ENCODE peak calls at places on chromosomes 2 and 18, in nine cellular contexts. One of them, this sample, is unnamed.

GRCh38 chr18:77763530-77763929 is 513.9 kb downstream of the GALR1 start:
- DNase-seq in CD4-positive, alpha-beta memory T cell: no peak
- DNase-seq in heart right ventricle: no peak
- DNase-seq in T-helper 9 cell: no peak
- DNase-seq in kidney tubule cell: no peak
- DNase-seq in RWPE1: no peak
- DNase-seq in smooth muscle cell of the brain vasculature: no peak
- DNase-seq in astrocyte of the spinal cord: no peak
- DNase-seq in PC-9: no peak
- DNase-seq in this sample: no peak

GRCh38 chr2:240452471-240453256 is 17.2 kb downstream of the GPC1 start:
- DNase-seq in CD4-positive, alpha-beta memory T cell: no peak
- DNase-seq in heart right ventricle: no peak
- DNase-seq in T-helper 9 cell: no peak
- DNase-seq in kidney tubule cell: peak
- DNase-seq in RWPE1: peak
- DNase-seq in smooth muscle cell of the brain vasculature: no peak
- DNase-seq in astrocyte of the spinal cord: peak
- DNase-seq in PC-9: peak
- DNase-seq in this sample: no peak

GRCh38 chr18:24395049-24395780 is 2.4 kb downstream of the OSBPL1A start:
- DNase-seq in CD4-positive, alpha-beta memory T cell: no peak
- DNase-seq in heart right ventricle: no peak
- DNase-seq in T-helper 9 cell: no peak
- DNase-seq in kidney tubule cell: no peak
- DNase-seq in RWPE1: no peak
- DNase-seq in smooth muscle cell of the brain vasculature: no peak
- DNase-seq in astrocyte of the spinal cord: no peak
- DNase-seq in PC-9: no peak
- DNase-seq in this sample: no peak

GRCh38 chr2:222561817-222562424 is 94.0 kb downstream of the FARSB start:
- DNase-seq in CD4-positive, alpha-beta memory T cell: peak
- DNase-seq in heart right ventricle: peak
- DNase-seq in T-helper 9 cell: no peak
- DNase-seq in kidney tubule cell: peak
- DNase-seq in RWPE1: peak
- DNase-seq in smooth muscle cell of the brain vasculature: no peak
- DNase-seq in astrocyte of the spinal cord: peak
- DNase-seq in PC-9: peak
- DNase-seq in this sample: no peak

GRCh38 chr2:144517825-144518699 is 1.9 kb downstream of the ZEB2 start:
- DNase-seq in CD4-positive, alpha-beta memory T cell: peak
- DNase-seq in heart right ventricle: no peak
- DNase-seq in T-helper 9 cell: no peak
- DNase-seq in kidney tubule cell: no peak
- DNase-seq in RWPE1: no peak
- DNase-seq in smooth muscle cell of the brain vasculature: no peak
- DNase-seq in astrocyte of the spinal cord: peak
- DNase-seq in PC-9: no peak
- DNase-seq in this sample: no peak

GRCh38 chr2:74886811-74887210 is 52.9 kb downstream of the HK2 start:
- DNase-seq in CD4-positive, alpha-beta memory T cell: no peak
- DNase-seq in heart right ventricle: no peak
- DNase-seq in T-helper 9 cell: no peak
- DNase-seq in kidney tubule cell: no peak
- DNase-seq in RWPE1: no peak
- DNase-seq in smooth muscle cell of the brain vasculature: no peak
- DNase-seq in astrocyte of the spinal cord: no peak
- DNase-seq in PC-9: no peak
- DNase-seq in this sample: no peak

GRCh38 chr2:239289545-239289944 is 111.3 kb downstream of the HDAC4 start:
- DNase-seq in CD4-positive, alpha-beta memory T cell: peak
- DNase-seq in heart right ventricle: no peak
- DNase-seq in T-helper 9 cell: no peak
- DNase-seq in kidney tubule cell: no peak
- DNase-seq in RWPE1: no peak
- DNase-seq in smooth muscle cell of the brain vasculature: no peak
- DNase-seq in astrocyte of the spinal cord: no peak
- DNase-seq in PC-9: no peak
- DNase-seq in this sample: peak

GRCh38 chr18:59846814-59847490 is 52.8 kb upstream of the PMAIP1 start:
- DNase-seq in CD4-positive, alpha-beta memory T cell: no peak
- DNase-seq in heart right ventricle: no peak
- DNase-seq in T-helper 9 cell: no peak
- DNase-seq in kidney tubule cell: peak
- DNase-seq in RWPE1: no peak
- DNase-seq in smooth muscle cell of the brain vasculature: no peak
- DNase-seq in astrocyte of the spinal cord: peak
- DNase-seq in PC-9: peak
- DNase-seq in this sample: no peak

GRCh38 chr18:8798996-8799395 is 93.6 kb downstream of the MTCL1 start:
- DNase-seq in CD4-positive, alpha-beta memory T cell: no peak
- DNase-seq in heart right ventricle: peak
- DNase-seq in T-helper 9 cell: no peak
- DNase-seq in kidney tubule cell: peak
- DNase-seq in RWPE1: no peak
- DNase-seq in smooth muscle cell of the brain vasculature: no peak
- DNase-seq in astrocyte of the spinal cord: no peak
- DNase-seq in PC-9: peak
- DNase-seq in this sample: no peak

GRCh38 chr18:21598726-21599584 is 1.5 kb downstream of the ESCO1 start:
- DNase-seq in CD4-positive, alpha-beta memory T cell: no peak
- DNase-seq in heart right ventricle: no peak
- DNase-seq in T-helper 9 cell: no peak
- DNase-seq in kidney tubule cell: peak
- DNase-seq in RWPE1: no peak
- DNase-seq in smooth muscle cell of the brain vasculature: no peak
- DNase-seq in astrocyte of the spinal cord: no peak
- DNase-seq in PC-9: no peak
- DNase-seq in this sample: no peak

GRCh38 chr2:109523121-109523520 is 90.6 kb downstream of the SEPTIN10 start:
- DNase-seq in CD4-positive, alpha-beta memory T cell: no peak
- DNase-seq in heart right ventricle: no peak
- DNase-seq in T-helper 9 cell: no peak
- DNase-seq in kidney tubule cell: no peak
- DNase-seq in RWPE1: no peak
- DNase-seq in smooth muscle cell of the brain vasculature: no peak
- DNase-seq in astrocyte of the spinal cord: no peak
- DNase-seq in PC-9: no peak
- DNase-seq in this sample: no peak

GRCh38 chr2:101238930-101239759 is 13.5 kb upstream of the CNOT11 start:
- DNase-seq in CD4-positive, alpha-beta memory T cell: no peak
- DNase-seq in heart right ventricle: no peak
- DNase-seq in T-helper 9 cell: no peak
- DNase-seq in kidney tubule cell: peak
- DNase-seq in RWPE1: no peak
- DNase-seq in smooth muscle cell of the brain vasculature: no peak
- DNase-seq in astrocyte of the spinal cord: no peak
- DNase-seq in PC-9: no peak
- DNase-seq in this sample: no peak

GRCh38 chr2:233289590-233290424 is 17.8 kb upstream of the SAG start:
- DNase-seq in CD4-positive, alpha-beta memory T cell: no peak
- DNase-seq in heart right ventricle: no peak
- DNase-seq in T-helper 9 cell: no peak
- DNase-seq in kidney tubule cell: no peak
- DNase-seq in RWPE1: no peak
- DNase-seq in smooth muscle cell of the brain vasculature: no peak
- DNase-seq in astrocyte of the spinal cord: no peak
- DNase-seq in PC-9: no peak
- DNase-seq in this sample: no peak

GRCh38 chr18:6741290-6741689 is 11.8 kb downstream of the ARHGAP28 start:
- DNase-seq in CD4-positive, alpha-beta memory T cell: no peak
- DNase-seq in heart right ventricle: peak
- DNase-seq in T-helper 9 cell: no peak
- DNase-seq in kidney tubule cell: peak
- DNase-seq in RWPE1: peak
- DNase-seq in smooth muscle cell of the brain vasculature: peak
- DNase-seq in astrocyte of the spinal cord: peak
- DNase-seq in PC-9: no peak
- DNase-seq in this sample: no peak

GRCh38 chr2:111618953-111619902 is 264.8 kb downstream of the ANAPC1 start:
- DNase-seq in CD4-positive, alpha-beta memory T cell: no peak
- DNase-seq in heart right ventricle: no peak
- DNase-seq in T-helper 9 cell: no peak
- DNase-seq in kidney tubule cell: no peak
- DNase-seq in RWPE1: no peak
- DNase-seq in smooth muscle cell of the brain vasculature: no peak
- DNase-seq in astrocyte of the spinal cord: no peak
- DNase-seq in PC-9: no peak
- DNase-seq in this sample: no peak

GRCh38 chr2:58899692-58900091 is 658.6 kb upstream of the FANCL start:
- DNase-seq in CD4-positive, alpha-beta memory T cell: no peak
- DNase-seq in heart right ventricle: no peak
- DNase-seq in T-helper 9 cell: no peak
- DNase-seq in kidney tubule cell: no peak
- DNase-seq in RWPE1: no peak
- DNase-seq in smooth muscle cell of the brain vasculature: no peak
- DNase-seq in astrocyte of the spinal cord: peak
- DNase-seq in PC-9: no peak
- DNase-seq in this sample: no peak

GRCh38 chr2:1227289-1227900 is 185.9 kb upstream of the TPO start:
- DNase-seq in CD4-positive, alpha-beta memory T cell: no peak
- DNase-seq in heart right ventricle: peak
- DNase-seq in T-helper 9 cell: no peak
- DNase-seq in kidney tubule cell: peak
- DNase-seq in RWPE1: no peak
- DNase-seq in smooth muscle cell of the brain vasculature: no peak
- DNase-seq in astrocyte of the spinal cord: peak
- DNase-seq in PC-9: no peak
- DNase-seq in this sample: no peak

GRCh38 chr2:190180313-190181065 is 118.0 kb upstream of the MSTN start:
- DNase-seq in CD4-positive, alpha-beta memory T cell: no peak
- DNase-seq in heart right ventricle: peak
- DNase-seq in T-helper 9 cell: peak
- DNase-seq in kidney tubule cell: peak
- DNase-seq in RWPE1: peak
- DNase-seq in smooth muscle cell of the brain vasculature: no peak
- DNase-seq in astrocyte of the spinal cord: peak
- DNase-seq in PC-9: peak
- DNase-seq in this sample: no peak

GRCh38 chr18:25334588-25334987 is 17.4 kb downstream of the ZNF521 start:
- DNase-seq in CD4-positive, alpha-beta memory T cell: no peak
- DNase-seq in heart right ventricle: no peak
- DNase-seq in T-helper 9 cell: no peak
- DNase-seq in kidney tubule cell: no peak
- DNase-seq in RWPE1: no peak
- DNase-seq in smooth muscle cell of the brain vasculature: no peak
- DNase-seq in astrocyte of the spinal cord: no peak
- DNase-seq in PC-9: no peak
- DNase-seq in this sample: no peak

GRCh38 chr2:99670768-99671734 is 181.2 kb upstream of the REV1 start:
- DNase-seq in CD4-positive, alpha-beta memory T cell: no peak
- DNase-seq in heart right ventricle: peak
- DNase-seq in T-helper 9 cell: no peak
- DNase-seq in kidney tubule cell: no peak
- DNase-seq in RWPE1: no peak
- DNase-seq in smooth muscle cell of the brain vasculature: no peak
- DNase-seq in astrocyte of the spinal cord: no peak
- DNase-seq in PC-9: no peak
- DNase-seq in this sample: no peak

GRCh38 chr2:85605406-85606115 is 3.1 kb upstream of the TMEM150A start:
- DNase-seq in CD4-positive, alpha-beta memory T cell: no peak
- DNase-seq in heart right ventricle: no peak
- DNase-seq in T-helper 9 cell: no peak
- DNase-seq in kidney tubule cell: no peak
- DNase-seq in RWPE1: no peak
- DNase-seq in smooth muscle cell of the brain vasculature: no peak
- DNase-seq in astrocyte of the spinal cord: peak
- DNase-seq in PC-9: no peak
- DNase-seq in this sample: no peak

GRCh38 chr2:230666446-230666845 is 46.2 kb upstream of the CAB39 start:
- DNase-seq in CD4-positive, alpha-beta memory T cell: no peak
- DNase-seq in heart right ventricle: no peak
- DNase-seq in T-helper 9 cell: no peak
- DNase-seq in kidney tubule cell: peak
- DNase-seq in RWPE1: no peak
- DNase-seq in smooth muscle cell of the brain vasculature: no peak
- DNase-seq in astrocyte of the spinal cord: no peak
- DNase-seq in PC-9: no peak
- DNase-seq in this sample: no peak

GRCh38 chr18:21101172-21101571 is 10.4 kb downstream of the ROCK1 start:
- DNase-seq in CD4-positive, alpha-beta memory T cell: no peak
- DNase-seq in heart right ventricle: no peak
- DNase-seq in T-helper 9 cell: no peak
- DNase-seq in kidney tubule cell: no peak
- DNase-seq in RWPE1: no peak
- DNase-seq in smooth muscle cell of the brain vasculature: no peak
- DNase-seq in astrocyte of the spinal cord: no peak
- DNase-seq in PC-9: no peak
- DNase-seq in this sample: no peak

GRCh38 chr2:19048593-19049264 is 309.7 kb downstream of the OSR1 start:
- DNase-seq in CD4-positive, alpha-beta memory T cell: no peak
- DNase-seq in heart right ventricle: peak
- DNase-seq in T-helper 9 cell: no peak
- DNase-seq in kidney tubule cell: peak
- DNase-seq in RWPE1: no peak
- DNase-seq in smooth muscle cell of the brain vasculature: no peak
- DNase-seq in astrocyte of the spinal cord: peak
- DNase-seq in PC-9: peak
- DNase-seq in this sample: no peak

GRCh38 chr2:152100961-152101360 is 2.1 kb upstream of the CACNB4 start:
- DNase-seq in CD4-positive, alpha-beta memory T cell: no peak
- DNase-seq in heart right ventricle: no peak
- DNase-seq in T-helper 9 cell: no peak
- DNase-seq in kidney tubule cell: no peak
- DNase-seq in RWPE1: no peak
- DNase-seq in smooth muscle cell of the brain vasculature: no peak
- DNase-seq in astrocyte of the spinal cord: no peak
- DNase-seq in PC-9: no peak
- DNase-seq in this sample: no peak